ENCODE peak calls at places on chromosomes 7 and 10, in six cellular contexts. G is esophagus squamous epithelium, I is heart left ventricle, S is hepatocyte, X is GM23248, Z is kidney. Y is an unnamed sample.
A peak's percentile ranks its signal among the peaks of the same experiment; 100 is the strongest.

GRCh38 chr10:116268976-116269375 is 4.0 kb downstream of the GFRA1 start:
- DNase-seq in G (no peak), I (no peak), S (no peak), X (no peak), Z (no peak), Y (no peak)

GRCh38 chr7:391411-391951 is 101.5 kb downstream of the FOXL3 start:
- DNase-seq in G (no peak), I (peak; percentile 17), S (no peak), X (no peak), Z (peak; percentile 72), Y (no peak)

GRCh38 chr10:71396084-71396713 is 521 bp upstream of the CDH23 start:
- DNase-seq in G (no peak), I (peak; percentile 69), S (peak; percentile 82), X (peak; percentile 22), Z (peak; percentile 85), Y (peak; percentile 59)

GRCh38 chr7:34846976-34847375 is 189.0 kb downstream of the NPSR1 start:
- DNase-seq in G (no peak), I (no peak), S (no peak), X (no peak), Z (no peak), Y (no peak)

GRCh38 chr7:117446220-117446815 is 19.0 kb upstream of the ASZ1 start:
- DNase-seq in G (no peak), I (no peak), S (no peak), X (no peak), Z (no peak), Y (no peak)

GRCh38 chr7:22942191-22942590 is 71.7 kb downstream of the HYCC1 start:
- DNase-seq in G (no peak), I (no peak), S (no peak), X (no peak), Z (no peak), Y (no peak)

GRCh38 chr10:134743-135600 is at the start of gene ZMYND11:
- DNase-seq in G (no peak), I (peak; percentile 78), S (peak; percentile 86), X (peak; percentile 75), Z (peak; percentile 92), Y (peak; percentile 54)

GRCh38 chr10:82660983-82661382 is 786.0 kb downstream of the NRG3 start:
- DNase-seq in G (no peak), I (no peak), S (no peak), X (no peak), Z (no peak), Y (no peak)

GRCh38 chr10:97463363-97464132 is 17.6 kb downstream of the ZDHHC16 start:
- DNase-seq in G (no peak), I (no peak), S (peak; percentile 80), X (peak; percentile 79), Z (no peak), Y (peak; percentile 76)

GRCh38 chr7:149239345-149240143 is at the start of gene ZNF212:
- DNase-seq in G (peak; percentile 53), I (peak; percentile 92), S (peak; percentile 95), X (peak; percentile 96), Z (peak; percentile 95), Y (peak; percentile 95)

GRCh38 chr10:109886788-109887155 is 36.5 kb downstream of the XPNPEP1 start:
- DNase-seq in G (no peak), I (no peak), S (no peak), X (no peak), Z (no peak), Y (no peak)
- H3K36me3 ChIP-seq in G (peaks cover 80% of the 10 kb centered on the region), I (peaks cover 83% of the 10 kb centered on the region), S (no peaks in the 10 kb centered on the region), X (peaks cover 15% of the 10 kb centered on the region), Z (peaks cover 18% of the 10 kb centered on the region), Y (peaks cover 35% of the 10 kb centered on the region)

GRCh38 chr7:44982535-44982923 is 3.7 kb upstream of the MYO1G start:
- DNase-seq in G (no peak), I (no peak), S (no peak), X (no peak), Z (no peak), Y (no peak)
- H3K4me1 ChIP-seq in G (peaks cover 37% of the 10 kb centered on the region), I (no peaks in the 10 kb centered on the region), S (peaks cover 7% of the 10 kb centered on the region), X (peaks cover 31% of the 10 kb centered on the region), Z (peaks cover 7% of the 10 kb centered on the region), Y (peaks cover 8% of the 10 kb centered on the region)

DNA sequence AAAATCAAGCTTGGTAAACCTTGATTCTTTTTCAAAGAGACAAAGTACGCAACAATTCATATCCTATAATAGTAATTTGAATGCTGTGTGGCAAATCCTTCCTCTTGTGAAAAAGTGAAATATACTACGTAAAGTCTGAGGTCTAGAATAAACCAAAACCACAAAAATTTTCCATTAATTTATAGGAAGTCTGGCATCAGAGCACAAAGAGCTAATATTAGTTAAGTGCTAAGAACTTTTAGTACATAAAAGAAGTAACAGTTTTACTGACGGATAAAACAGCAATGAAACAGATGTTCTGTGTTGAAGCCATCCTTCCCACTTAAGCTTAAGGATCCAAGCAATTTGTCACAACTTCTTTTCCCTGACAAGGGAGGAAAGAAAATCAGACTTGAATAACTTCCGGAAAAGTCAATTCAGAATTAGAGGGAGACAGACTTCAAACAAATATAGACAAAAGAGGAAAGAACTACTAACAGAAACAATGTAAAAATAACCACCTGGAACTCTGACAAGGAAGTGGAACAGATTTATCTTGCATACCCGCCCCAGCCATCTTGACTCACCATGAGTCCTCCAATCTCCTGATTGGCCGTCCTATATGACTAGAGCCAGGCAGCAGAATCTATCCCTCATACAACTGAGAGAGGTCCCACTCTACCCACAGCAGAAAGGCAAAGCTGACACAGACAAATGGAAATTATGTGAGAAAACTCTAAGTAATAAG is 34.5 kb downstream of the RHEB start:
- DNase-seq in G (no peak), I (peak; percentile 45), S (no peak), X (peak; percentile 94), Z (no peak), Y (no peak)
- H3K4me3 ChIP-seq in G (no peak overlapping the region), I (no peak overlapping the region), S (no peak overlapping the region), X (peak overlapping the region; percentile 42), Z (no peak overlapping the region), Y (no peak overlapping the region)

GRCh38 chr7:1943933-1944618 is 274.0 kb downstream of the ELFN1 start:
- DNase-seq in G (no peak), I (peak; percentile 16), S (no peak), X (no peak), Z (peak; percentile 38), Y (no peak)
- H3K36me3 ChIP-seq in G (peaks cover 5% of the 10 kb centered on the region), I (no peaks in the 10 kb centered on the region), S (no peaks in the 10 kb centered on the region), X (no peaks in the 10 kb centered on the region), Z (no peaks in the 10 kb centered on the region), Y (no peaks in the 10 kb centered on the region)

DNA sequence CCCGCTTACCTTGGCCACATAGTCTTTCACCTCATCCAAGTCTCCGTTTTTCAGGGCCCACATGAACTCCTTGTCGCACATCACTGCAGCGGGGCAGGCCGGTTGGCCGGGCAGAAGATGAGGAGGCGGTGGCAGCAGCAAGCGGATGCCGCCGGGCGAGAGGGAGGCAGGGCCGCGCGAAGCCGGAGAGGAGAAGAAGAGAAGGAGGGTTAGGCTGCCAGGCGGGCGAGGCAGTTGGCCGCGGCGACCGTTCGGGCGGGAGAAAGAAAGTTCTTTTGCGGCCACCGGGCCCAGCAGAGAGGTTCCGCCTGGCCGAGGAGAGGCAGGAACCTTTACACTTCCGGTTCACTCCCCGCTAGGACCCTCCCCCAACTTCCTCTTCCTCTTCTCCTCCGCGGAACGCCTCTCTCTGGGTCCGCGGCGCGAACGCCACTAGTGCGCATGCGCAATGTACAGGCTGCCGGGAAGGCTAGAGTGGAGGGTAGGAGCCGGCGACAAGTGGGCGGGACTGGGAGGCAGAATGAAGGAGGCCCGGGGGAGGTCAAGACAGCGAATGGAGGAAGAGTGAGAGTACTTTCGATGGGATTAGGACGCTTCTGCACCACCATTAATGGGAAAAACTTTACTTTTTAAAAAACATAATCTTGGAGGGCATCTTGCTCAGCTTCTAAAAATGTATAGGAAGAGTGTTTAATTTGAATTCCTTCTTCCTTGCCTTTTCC is at the start of gene MTPN:
- DNase-seq in G (peak; percentile 87), I (peak; percentile 100), S (peak; percentile 99), X (peak; percentile 97), Z (peak; percentile 99), Y (peak; percentile 99)
- H3K4me1 ChIP-seq in G (peaks cover 3% of the 10 kb centered on the region), I (peaks cover 6% of the 10 kb centered on the region), S (peaks cover 12% of the 10 kb centered on the region), X (peaks cover 42% of the 10 kb centered on the region), Z (peaks cover 9% of the 10 kb centered on the region), Y (no peaks in the 10 kb centered on the region)